ENCODE peak calls at places on chromosomes 5 and 9, in four cellular contexts. One of them, this sample, is unnamed.

GRCh38 chr9:69236188-69236587 is 62.1 kb downstream of the TJP2 start:
- DNase-seq in cardiac muscle cell: no peak
- DNase-seq in adrenal gland: no peak
- DNase-seq in psoas muscle: no peak
- DNase-seq in this sample: no peak

GRCh38 chr9:75117572-75117971 is 29.3 kb downstream of the OSTF1 start:
- DNase-seq in cardiac muscle cell: no peak
- DNase-seq in adrenal gland: no peak
- DNase-seq in psoas muscle: no peak
- DNase-seq in this sample: no peak

GRCh38 chr9:121135642-121136041 is 60.9 kb downstream of the CNTRL start:
- DNase-seq in cardiac muscle cell: no peak
- DNase-seq in adrenal gland: no peak
- DNase-seq in psoas muscle: no peak
- DNase-seq in this sample: no peak

GRCh38 chr9:25990376-25990775 is 312.1 kb upstream of the TUSC1 start:
- DNase-seq in cardiac muscle cell: no peak
- DNase-seq in adrenal gland: no peak
- DNase-seq in psoas muscle: no peak
- DNase-seq in this sample: no peak

GRCh38 chr9:13744233-13744954 is 464.9 kb upstream of the MPDZ start:
- DNase-seq in cardiac muscle cell: no peak
- DNase-seq in adrenal gland: no peak
- DNase-seq in psoas muscle: no peak
- DNase-seq in this sample: no peak

GRCh38 chr9:69671291-69671903 is 774 bp downstream of the APBA1 start:
- DNase-seq in cardiac muscle cell: no peak
- DNase-seq in adrenal gland: peak; percentile 23
- DNase-seq in psoas muscle: no peak
- DNase-seq in this sample: peak; percentile 33

GRCh38 chr9:72871685-72872084 is 81.2 kb downstream of the ALDH1A1 start:
- DNase-seq in cardiac muscle cell: no peak
- DNase-seq in adrenal gland: no peak
- DNase-seq in psoas muscle: no peak
- DNase-seq in this sample: no peak

GRCh38 chr9:93684161-93684765 is 107.9 kb downstream of the PHF2 start:
- DNase-seq in cardiac muscle cell: no peak
- DNase-seq in adrenal gland: no peak
- DNase-seq in psoas muscle: no peak
- DNase-seq in this sample: no peak

GRCh38 chr5:84113246-84114118 is 271.2 kb downstream of the EDIL3 start:
- DNase-seq in cardiac muscle cell: no peak
- DNase-seq in adrenal gland: no peak
- DNase-seq in psoas muscle: no peak
- DNase-seq in this sample: no peak

GRCh38 chr5:80255425-80255751 is 460 bp downstream of the SERINC5 start:
- DNase-seq in cardiac muscle cell: peak; percentile 59
- DNase-seq in adrenal gland: peak; percentile 75
- DNase-seq in psoas muscle: peak; percentile 79
- DNase-seq in this sample: peak; percentile 94

GRCh38 chr5:142186821-142187594 is 78.4 kb downstream of the NDFIP1 start:
- DNase-seq in cardiac muscle cell: no peak
- DNase-seq in adrenal gland: no peak
- DNase-seq in psoas muscle: no peak
- DNase-seq in this sample: no peak

GRCh38 chr9:130780865-130781504 is 54.1 kb upstream of the ABL1 start:
- DNase-seq in cardiac muscle cell: no peak
- DNase-seq in adrenal gland: peak; percentile 66
- DNase-seq in psoas muscle: peak; percentile 79
- DNase-seq in this sample: no peak

GRCh38 chr5:124639095-124639665 is 107.3 kb downstream of the ZNF608 start:
- DNase-seq in cardiac muscle cell: no peak
- DNase-seq in adrenal gland: no peak
- DNase-seq in psoas muscle: no peak
- DNase-seq in this sample: no peak

GRCh38 chr5:169279125-169279524 is 21.8 kb downstream of the SLIT3 start:
- DNase-seq in cardiac muscle cell: no peak
- DNase-seq in adrenal gland: no peak
- DNase-seq in psoas muscle: no peak
- DNase-seq in this sample: no peak

GRCh38 chr5:6251579-6252102 is 126.7 kb downstream of the MED10 start:
- DNase-seq in cardiac muscle cell: no peak
- DNase-seq in adrenal gland: no peak
- DNase-seq in psoas muscle: no peak
- DNase-seq in this sample: peak; percentile 32

GRCh38 chr5:152723482-152723881 is 318.4 kb upstream of the NMUR2 start:
- DNase-seq in cardiac muscle cell: no peak
- DNase-seq in adrenal gland: no peak
- DNase-seq in psoas muscle: no peak
- DNase-seq in this sample: no peak

DNA sequence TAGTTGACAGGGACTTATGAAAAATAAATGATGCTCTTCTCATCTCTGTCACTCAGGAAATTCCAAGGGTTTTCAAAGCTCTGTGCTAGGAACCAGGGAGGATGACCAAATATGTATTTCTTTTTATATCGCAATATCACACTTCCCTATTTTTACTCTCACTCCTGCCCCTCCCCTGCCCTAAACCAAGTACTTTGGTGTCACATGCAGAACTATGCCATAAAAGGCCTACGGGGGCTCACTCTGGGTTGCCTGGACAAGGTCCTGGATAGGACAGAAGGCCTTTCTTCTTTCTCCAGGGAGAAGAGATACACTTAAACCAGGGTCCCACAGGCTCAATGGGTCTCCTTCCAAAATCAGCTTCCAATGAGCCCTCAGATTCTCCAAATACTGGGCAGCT is 8.3 kb upstream of the RETREG1 start:
- DNase-seq in cardiac muscle cell: no peak
- DNase-seq in adrenal gland: no peak
- DNase-seq in psoas muscle: no peak
- DNase-seq in this sample: no peak
- H3K27ac ChIP-seq in cardiac muscle cell: no peak overlapping the region
- H3K27ac ChIP-seq in adrenal gland: no peak overlapping the region
- H3K27ac ChIP-seq in psoas muscle: no peak overlapping the region
- H3K27ac ChIP-seq in this sample: no peak overlapping the region

GRCh38 chr9:109171926-109172325 is 4.9 kb upstream of the FRRS1L start:
- DNase-seq in cardiac muscle cell: no peak
- DNase-seq in adrenal gland: no peak
- DNase-seq in psoas muscle: no peak
- DNase-seq in this sample: no peak
- H3K4me3 ChIP-seq in cardiac muscle cell: no peak overlapping the region
- H3K4me3 ChIP-seq in adrenal gland: no peak overlapping the region
- H3K4me3 ChIP-seq in psoas muscle: no peak overlapping the region
- H3K4me3 ChIP-seq in this sample: no peak overlapping the region

GRCh38 chr5:35879649-35880048 is 23.0 kb downstream of the IL7R start:
- DNase-seq in cardiac muscle cell: no peak
- DNase-seq in adrenal gland: no peak
- DNase-seq in psoas muscle: no peak
- DNase-seq in this sample: no peak
- TF ChIP-seq CTCF in cardiac muscle cell: no peak
- TF ChIP-seq CTCF in adrenal gland: no peak
- TF ChIP-seq CTCF in psoas muscle: no peak
- TF ChIP-seq CTCF in this sample: no peak

GRCh38 chr5:158456756-158457155 is 597.8 kb upstream of the CLINT1 start:
- DNase-seq in cardiac muscle cell: no peak
- DNase-seq in adrenal gland: peak; percentile 70
- DNase-seq in psoas muscle: peak; percentile 40
- DNase-seq in this sample: no peak

GRCh38 chr5:158461240-158461854 is 602.4 kb upstream of the CLINT1 start:
- DNase-seq in cardiac muscle cell: no peak
- DNase-seq in adrenal gland: peak; percentile 30
- DNase-seq in psoas muscle: peak; percentile 67
- DNase-seq in this sample: no peak

GRCh38 chr5:158456241-158456640 is 597.3 kb upstream of the CLINT1 start:
- DNase-seq in cardiac muscle cell: no peak
- DNase-seq in adrenal gland: no peak
- DNase-seq in psoas muscle: no peak
- DNase-seq in this sample: no peak

GRCh38 chr5:158462349-158463114 is 603.6 kb upstream of the CLINT1 start:
- DNase-seq in cardiac muscle cell: no peak
- DNase-seq in adrenal gland: no peak
- DNase-seq in psoas muscle: no peak
- DNase-seq in this sample: no peak

GRCh38 chr5:158458086-158458485 is 599.1 kb upstream of the CLINT1 start:
- DNase-seq in cardiac muscle cell: no peak
- DNase-seq in adrenal gland: no peak
- DNase-seq in psoas muscle: no peak
- DNase-seq in this sample: no peak
- H3K27ac ChIP-seq in cardiac muscle cell: no peak overlapping the region
- H3K27ac ChIP-seq in adrenal gland: no peak overlapping the region
- H3K27ac ChIP-seq in psoas muscle: no peak overlapping the region
- H3K27ac ChIP-seq in this sample: no peak overlapping the region

GRCh38 chr5:7394889-7395431 is 978 bp upstream of the ADCY2 start:
- DNase-seq in cardiac muscle cell: no peak
- DNase-seq in adrenal gland: no peak
- DNase-seq in psoas muscle: peak; percentile 71
- DNase-seq in this sample: no peak
- H3K4me3 ChIP-seq in cardiac muscle cell: peak overlapping the region; percentile 30
- H3K4me3 ChIP-seq in adrenal gland: no peak overlapping the region
- H3K4me3 ChIP-seq in psoas muscle: peak overlapping the region; percentile 64
- H3K4me3 ChIP-seq in this sample: no peak overlapping the region

GRCh38 chr9:16085167-16085718 is 532.4 kb downstream of the CCDC171 start:
- DNase-seq in cardiac muscle cell: no peak
- DNase-seq in adrenal gland: no peak
- DNase-seq in psoas muscle: no peak
- DNase-seq in this sample: no peak

DNA sequence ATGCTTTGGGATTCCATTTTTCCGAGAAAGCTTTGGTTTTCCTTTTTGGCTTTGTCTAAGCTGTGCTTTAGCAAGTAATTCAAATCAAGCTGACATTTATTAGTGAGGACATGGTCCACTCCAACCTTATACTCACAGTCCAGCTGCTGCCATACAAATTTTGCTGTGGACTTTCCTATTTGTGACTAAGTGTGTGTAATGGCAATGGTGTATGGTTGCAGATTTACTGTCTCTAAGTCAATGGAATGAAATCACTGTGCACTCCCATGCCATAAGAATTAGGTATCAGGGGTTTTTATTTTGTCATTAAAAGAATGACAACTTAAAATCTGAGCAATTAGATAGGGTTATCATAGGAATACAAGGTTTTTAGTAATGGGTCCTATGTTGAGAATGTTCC is 530.0 kb downstream of the CCDC171 start:
- DNase-seq in cardiac muscle cell: no peak
- DNase-seq in adrenal gland: no peak
- DNase-seq in psoas muscle: no peak
- DNase-seq in this sample: no peak
- TF ChIP-seq CTCF in cardiac muscle cell: no peak
- TF ChIP-seq CTCF in adrenal gland: no peak
- TF ChIP-seq CTCF in psoas muscle: no peak
- TF ChIP-seq CTCF in this sample: no peak

DNA sequence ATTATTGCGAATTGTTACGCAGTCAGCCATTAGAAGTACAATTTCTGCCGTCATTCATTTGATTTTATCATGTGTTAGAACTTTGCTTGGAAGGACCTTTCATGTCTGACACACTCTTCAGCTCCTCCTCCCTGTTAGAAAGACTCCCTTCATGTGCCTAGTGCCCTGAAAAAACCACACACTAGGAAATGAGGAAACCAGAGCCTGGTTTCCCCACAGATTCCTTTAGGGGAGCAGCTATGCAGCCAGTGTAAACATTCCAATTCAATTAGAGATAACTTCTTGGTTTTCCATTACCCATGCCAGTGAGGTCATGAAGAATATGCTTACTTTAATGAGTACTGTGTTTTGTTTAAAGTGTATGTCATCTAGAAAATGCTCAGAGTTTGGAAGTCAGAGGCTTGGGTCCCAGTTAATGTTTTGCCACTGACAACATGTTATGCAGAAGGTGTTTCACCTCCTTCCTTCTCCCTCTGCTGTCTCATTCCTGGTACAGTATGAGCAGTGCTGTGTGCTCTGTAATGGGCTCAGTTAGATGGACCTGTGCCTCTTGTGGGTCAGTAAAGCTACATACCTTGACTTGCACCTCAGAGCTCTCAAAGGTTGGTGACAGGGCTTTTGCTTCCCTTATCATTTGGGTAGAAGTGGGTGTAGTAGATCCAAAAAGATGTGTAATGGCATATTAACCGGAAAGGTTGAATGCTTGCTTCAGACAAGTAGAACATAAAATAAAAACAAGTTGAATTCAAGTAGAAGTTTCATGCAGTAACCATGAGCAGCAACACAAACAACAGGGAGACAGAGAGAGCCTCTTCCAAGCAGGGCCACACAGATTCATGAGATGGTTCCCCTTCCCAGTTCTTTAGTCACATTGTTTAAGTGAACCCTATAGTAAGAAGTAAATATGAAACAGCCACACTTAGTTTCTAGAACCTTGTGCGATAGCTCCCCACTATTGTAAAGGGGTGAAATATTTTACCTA is 52.6 kb upstream of the TNFAIP8 start:
- DNase-seq in cardiac muscle cell: no peak
- DNase-seq in adrenal gland: no peak
- DNase-seq in psoas muscle: no peak
- DNase-seq in this sample: no peak
- H3K27ac ChIP-seq in cardiac muscle cell: peak overlapping the region; percentile 11
- H3K27ac ChIP-seq in adrenal gland: no peak overlapping the region
- H3K27ac ChIP-seq in psoas muscle: no peak overlapping the region
- H3K27ac ChIP-seq in this sample: peak overlapping the region; percentile 63

DNA sequence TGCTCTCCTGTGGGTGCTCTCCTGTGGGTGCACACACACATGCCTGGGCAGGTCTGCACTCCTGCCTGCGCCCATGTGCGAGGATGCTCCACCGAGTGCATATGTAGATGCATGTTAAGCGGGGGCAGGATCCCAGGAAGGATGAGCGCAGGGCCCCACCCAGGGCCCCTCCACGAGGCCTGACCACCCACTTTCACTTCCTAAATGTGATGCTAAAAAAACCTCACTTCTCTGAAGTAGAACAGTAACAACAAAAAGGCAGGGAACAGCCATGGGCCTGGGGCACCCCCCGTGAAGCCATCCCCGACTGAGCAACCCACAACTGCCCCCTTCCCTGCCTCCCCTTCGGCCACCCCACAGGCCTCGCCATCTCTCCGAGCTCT is 48.2 kb upstream of the SARDH start:
- DNase-seq in cardiac muscle cell: no peak
- DNase-seq in adrenal gland: no peak
- DNase-seq in psoas muscle: peak; percentile 33
- DNase-seq in this sample: peak; percentile 56
- H3K4me3 ChIP-seq in cardiac muscle cell: no peak overlapping the region
- H3K4me3 ChIP-seq in adrenal gland: no peak overlapping the region
- H3K4me3 ChIP-seq in psoas muscle: no peak overlapping the region
- H3K4me3 ChIP-seq in this sample: no peak overlapping the region

GRCh38 chr5:173396311-173396993 is 68.2 kb upstream of the STC2 start:
- DNase-seq in cardiac muscle cell: peak; percentile 18
- DNase-seq in adrenal gland: no peak
- DNase-seq in psoas muscle: peak; percentile 50
- DNase-seq in this sample: no peak
- TF ChIP-seq CTCF in cardiac muscle cell: peak; percentile 26
- TF ChIP-seq CTCF in adrenal gland: no peak
- TF ChIP-seq CTCF in psoas muscle: no peak
- TF ChIP-seq CTCF in this sample: no peak